ENCODE peak calls at places on chromosomes 1 and 21, in four cellular contexts. I, C, P and E are unnamed samples.

GRCh38 chr1:117674521-117675400 is 68.9 kb downstream of the TENT5C start:
- DNase-seq in I (no peak), C (peak; percentile 32), P (no peak), E (no peak)

GRCh38 chr1:38243106-38243505 is 196.5 kb upstream of the POU3F1 start:
- DNase-seq in I (no peak), C (peak; percentile 57), P (no peak), E (no peak)

GRCh38 chr1:181077576-181078242 is 10.8 kb upstream of the IER5 start:
- DNase-seq in I (peak; percentile 58), C (no peak), P (no peak), E (peak; percentile 67)

GRCh38 chr1:200729863-200730262 is 8.8 kb upstream of the CAMSAP2 start:
- DNase-seq in I (no peak), C (no peak), P (no peak), E (no peak)

GRCh38 chr1:28812669-28813468 is 899 bp downstream of the OPRD1 start:
- DNase-seq in I (no peak), C (no peak), P (no peak), E (no peak)

GRCh38 chr1:243946946-243947345 is 96.9 kb upstream of the AKT3 start:
- DNase-seq in I (no peak), C (peak; percentile 76), P (peak; percentile 25), E (peak; percentile 73)

GRCh38 chr1:167708940-167709389 is 12.8 kb upstream of the MPZL1 start:
- DNase-seq in I (no peak), C (no peak), P (peak; percentile 29), E (no peak)

GRCh38 chr1:172758242-172758641 is 99.3 kb downstream of the FASLG start:
- DNase-seq in I (peak; percentile 19), C (no peak), P (peak; percentile 1), E (no peak)

GRCh38 chr1:54325705-54326461 is 80.3 kb downstream of the SSBP3 start:
- DNase-seq in I (no peak), C (no peak), P (no peak), E (no peak)

GRCh38 chr1:61152706-61153105 is 70.3 kb downstream of the NFIA start:
- DNase-seq in I (no peak), C (no peak), P (no peak), E (no peak)

GRCh38 chr1:235648954-235649721 is 446 bp downstream of the GNG4 start:
- DNase-seq in I (no peak), C (peak; percentile 79), P (no peak), E (peak; percentile 32)

GRCh38 chr1:157040802-157041201 is 4.7 kb downstream of the ARHGEF11 start:
- DNase-seq in I (no peak), C (no peak), P (no peak), E (no peak)

GRCh38 chr1:36414384-36414783 is 16.7 kb upstream of the LSM10 start:
- DNase-seq in I (no peak), C (no peak), P (no peak), E (no peak)

GRCh38 chr1:222045816-222046215 is 303.9 kb upstream of the DUSP10 start:
- DNase-seq in I (no peak), C (no peak), P (no peak), E (no peak)

GRCh38 chr1:217647791-217648190 is 16.6 kb downstream of the SPATA17 start:
- DNase-seq in I (no peak), C (no peak), P (no peak), E (peak; percentile 14)

GRCh38 chr1:84271452-84272273 is 29.8 kb upstream of the SAMD13 start:
- DNase-seq in I (no peak), C (no peak), P (no peak), E (no peak)

GRCh38 chr1:17790383-17791054 is 35.4 kb downstream of the ACTL8 start:
- DNase-seq in I (no peak), C (peak; percentile 49), P (no peak), E (no peak)

GRCh38 chr1:1918901-1919303 is at the start of gene TMEM52:
- DNase-seq in I (no peak), C (peak; percentile 91), P (no peak), E (no peak)

GRCh38 chr1:109931189-109931672 is 20.6 kb downstream of the CSF1 start:
- DNase-seq in I (peak; percentile 42), C (peak; percentile 95), P (no peak), E (peak; percentile 97)

GRCh38 chr1:15288173-15288926 is 41.3 kb downstream of the FHAD1 start:
- DNase-seq in I (no peak), C (no peak), P (no peak), E (no peak)

GRCh38 chr1:20660363-20661234 is 570 bp downstream of the DDOST start:
- DNase-seq in I (no peak), C (no peak), P (no peak), E (peak; percentile 40)

GRCh38 chr1:65265296-65266271 is 43.8 kb upstream of the DNAJC6 start:
- DNase-seq in I (peak; percentile 5), C (peak; percentile 82), P (no peak), E (no peak)

GRCh38 chr1:201506573-201507567 is at the start of gene CSRP1:
- DNase-seq in I (peak; percentile 91), C (peak; percentile 48), P (peak; percentile 72), E (peak; percentile 84)

GRCh38 chr21:31459457-31459856 is 115.4 kb upstream of the TIAM1 start:
- DNase-seq in I (no peak), C (peak; percentile 43), P (no peak), E (peak; percentile 47)

GRCh38 chr1:39333296-39333695 is 128.8 kb downstream of the MACF1 start:
- DNase-seq in I (no peak), C (no peak), P (no peak), E (peak; percentile 87)